ENCODE peak calls at places on chromosomes 2 and 18, in nine cellular contexts. F is Calu3; O is left ventricle myocardium inferior; Y is astrocyte of the spinal cord; A is lower leg skin; X is WERI-Rb-1; W is CD4-positive, alpha-beta T cell; R is RWPE1; K is retinal pigment epithelial cell. V is an unnamed sample.
A peak's percentile ranks its signal among the peaks of the same experiment; 100 is the strongest.

GRCh38 chr2:64234150-64234549 is 89.9 kb upstream of the PELI1 start:
- DNase-seq in O (no peak), Y (no peak), K (no peak), A (no peak), X (no peak), W (no peak), F (no peak), R (no peak), V (no peak)

GRCh38 chr18:9263264-9263663 is 71.3 kb upstream of the TWSG1 start:
- DNase-seq in X (no peak), F (no peak), O (no peak), K (no peak), Y (no peak), A (no peak), W (no peak), R (no peak), V (no peak)

GRCh38 chr2:69082430-69082997 is 69.5 kb downstream of the ANTXR1 start:
- DNase-seq in R (peak; percentile 70), F (peak; percentile 42), A (peak; percentile 58), W (no peak), K (peak; percentile 63), O (peak; percentile 26), Y (peak; percentile 81), X (no peak), V (no peak)

GRCh38 chr2:238107525-238108422 is 7.6 kb downstream of the ESPNL start:
- DNase-seq in Y (no peak), W (no peak), F (no peak), X (peak; percentile 33), R (no peak), K (no peak), A (no peak), O (no peak), V (no peak)

GRCh38 chr18:34933880-34934689 is 107.1 kb upstream of the MAPRE2 start:
- DNase-seq in W (no peak), A (no peak), O (no peak), F (no peak), Y (no peak), X (no peak), K (no peak), R (peak; percentile 5), V (no peak)

GRCh38 chr2:182716665-182716990 is 571 bp downstream of the DNAJC10 start:
- DNase-seq in F (peak; percentile 48), W (no peak), Y (peak; percentile 8), R (peak; percentile 46), K (no peak), X (no peak), O (no peak), A (no peak), V (no peak)

GRCh38 chr18:59345556-59345955 is 13.5 kb downstream of the LMAN1 start:
- DNase-seq in O (no peak), F (no peak), K (no peak), Y (no peak), W (no peak), A (no peak), X (no peak), R (no peak), V (no peak)

GRCh38 chr2:46775722-46776121 is 139.9 kb downstream of the MCFD2 start:
- DNase-seq in Y (no peak), F (no peak), R (no peak), K (no peak), O (no peak), W (no peak), A (no peak), X (no peak), V (no peak)

GRCh38 chr2:129673234-129673633 is 306.2 kb upstream of the RAB6C start:
- DNase-seq in A (no peak), O (no peak), R (no peak), X (no peak), K (no peak), F (no peak), W (no peak), Y (no peak), V (no peak)

GRCh38 chr2:227477291-227477690 is 5.3 kb downstream of the AGFG1 start:
- DNase-seq in W (no peak), O (no peak), R (no peak), Y (no peak), X (no peak), F (no peak), A (no peak), K (no peak), V (no peak)

GRCh38 chr2:143841935-143842334 is 678.0 kb downstream of the ZEB2 start:
- DNase-seq in A (no peak), K (no peak), R (no peak), Y (peak; percentile 17), X (peak; percentile 16), W (no peak), F (no peak), O (no peak), V (no peak)
- TF ChIP-seq CTCF in A (no peak), K (no peak), R (no peak), Y (peak; percentile 27), X (peak; percentile 23), W (no peak), F (no peak), O (no peak), V (no peak)

GRCh38 chr2:28606986-28607441 is 111.2 kb downstream of the PLB1 start:
- DNase-seq in Y (peak; percentile 54), A (no peak), K (no peak), F (peak; percentile 15), X (peak; percentile 82), R (no peak), O (no peak), W (no peak), V (no peak)
- TF ChIP-seq CTCF in Y (peak; percentile 34), A (no peak), K (peak; percentile 42), F (no peak), X (peak; percentile 65), R (no peak), O (peak; percentile 34), W (no peak), V (no peak)

DNA sequence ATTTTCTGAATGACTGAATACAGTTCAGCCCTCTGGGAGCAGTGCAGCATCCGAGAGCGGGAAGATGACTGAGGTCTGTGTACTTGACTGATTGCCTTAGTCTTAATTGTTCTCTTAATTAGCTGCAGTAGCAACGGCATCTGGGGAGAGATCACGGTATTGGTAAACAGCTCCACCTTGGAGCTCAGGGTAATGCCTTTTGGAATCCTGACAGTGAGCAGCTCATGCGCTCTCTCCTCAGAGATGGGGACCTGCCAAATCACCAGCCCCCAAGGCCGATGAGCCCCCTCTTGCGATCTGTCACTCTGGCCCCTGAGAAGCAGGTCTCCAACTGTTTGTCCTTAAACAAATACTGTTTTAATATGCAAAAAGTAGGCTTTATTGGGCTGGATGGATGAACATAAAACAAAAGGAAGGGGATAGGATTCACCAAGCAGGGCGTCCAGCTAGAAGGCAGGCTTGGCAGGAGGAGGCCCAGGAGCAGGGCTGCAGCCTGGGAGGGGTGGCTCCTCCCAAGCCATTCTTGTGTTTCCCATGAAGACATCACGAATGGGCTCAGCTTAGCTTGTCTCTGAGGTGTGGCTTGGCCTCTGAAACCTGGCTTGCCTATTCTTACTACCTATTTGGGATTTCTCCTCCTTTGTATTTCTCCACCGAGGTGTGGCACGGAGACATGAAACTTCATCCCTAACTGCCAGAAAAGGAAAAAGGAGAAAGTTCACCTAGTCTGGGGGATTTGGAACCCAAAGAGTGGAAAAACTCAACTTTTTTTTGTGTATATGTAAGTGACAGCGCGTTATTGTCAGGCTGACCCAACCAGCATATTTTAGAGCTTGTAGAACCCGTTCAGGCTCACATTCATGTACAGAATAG is 481.8 kb upstream of the SPRED2 start:
- DNase-seq in O (no peak), X (no peak), K (no peak), R (no peak), A (no peak), Y (no peak), F (no peak), W (no peak), V (no peak)
- TF ChIP-seq CTCF in O (no peak), X (no peak), K (no peak), R (no peak), A (no peak), Y (no peak), F (no peak), W (no peak), V (no peak)

GRCh38 chr18:43422483-43422882 is 145.2 kb upstream of the SYT4 start:
- DNase-seq in W (no peak), K (peak; percentile 3), R (no peak), F (no peak), A (no peak), X (peak; percentile 49), O (no peak), Y (peak; percentile 5), V (no peak)
- TF ChIP-seq CTCF in W (no peak), K (peak; percentile 43), R (no peak), F (no peak), A (no peak), X (peak; percentile 69), O (peak; percentile 43), Y (no peak), V (no peak)

GRCh38 chr18:66819235-66819634 is 215.3 kb upstream of the CDH19 start:
- DNase-seq in O (no peak), K (no peak), W (no peak), X (no peak), A (no peak), Y (no peak), R (no peak), F (no peak), V (no peak)
- TF ChIP-seq CTCF in O (no peak), K (peak; percentile 39), W (no peak), X (no peak), A (no peak), Y (peak; percentile 17), R (no peak), F (no peak), V (no peak)

V was measured in omental fat pad.